ENCODE peak calls at places on chromosomes 13 and 19, in four cellular contexts. I is fibroblast of the aortic adventitia, U is OCI-LY7, B is astrocyte of the spinal cord. Q is an unnamed sample.

GRCh38 chr19:42252365-42253244 is 2.3 kb downstream of the ERF start:
- DNase-seq in U (no peak), B (peak; percentile 49), I (peak; percentile 54), Q (no peak)

GRCh38 chr13:56347014-56347413 is 793.7 kb upstream of the PRR20A start:
- DNase-seq in B (no peak), I (no peak), U (no peak), Q (no peak)

GRCh38 chr13:80399340-80400163 is 58.6 kb upstream of the SPRY2 start:
- DNase-seq in B (no peak), I (no peak), U (no peak), Q (peak; percentile 11)

GRCh38 chr19:20359933-20360720 is 193.1 kb downstream of the ZNF486 start:
- DNase-seq in U (peak; percentile 45), I (no peak), B (no peak), Q (no peak)

GRCh38 chr19:55131421-55131820 is 14.0 kb upstream of the PPP1R12C start:
- DNase-seq in B (no peak), I (no peak), U (no peak), Q (no peak)

GRCh38 chr19:29974701-29975100 is 32.7 kb downstream of the URI1 start:
- DNase-seq in I (no peak), B (no peak), U (no peak), Q (no peak)

GRCh38 chr19:1445185-1445931 is 4.6 kb upstream of the APC2 start:
- DNase-seq in U (peak; percentile 80), B (peak; percentile 45), I (peak; percentile 30), Q (peak; percentile 74)

GRCh38 chr19:29811125-29812079 is at the start of gene CCNE1:
- DNase-seq in U (peak; percentile 86), I (peak; percentile 70), B (peak; percentile 80), Q (peak; percentile 94)

GRCh38 chr13:98416408-98416807 is 160.5 kb downstream of the STK24 start:
- DNase-seq in I (no peak), B (no peak), U (no peak), Q (no peak)

GRCh38 chr19:13835791-13836723 is 40.8 kb downstream of the ZSWIM4 start:
- DNase-seq in B (peak; percentile 40), U (peak; percentile 55), I (no peak), Q (no peak)

GRCh38 chr13:20482275-20482761 is 43.3 kb downstream of the CRYL1 start:
- DNase-seq in B (no peak), I (peak; percentile 16), U (no peak), Q (no peak)

GRCh38 chr13:79775830-79776229 is 294.9 kb downstream of the NDFIP2 start:
- DNase-seq in B (peak; percentile 83), U (no peak), I (peak; percentile 90), Q (peak; percentile 57)

GRCh38 chr19:58279042-58279924 is 528 bp downstream of the ZNF8 start:
- DNase-seq in I (peak; percentile 74), U (peak; percentile 35), B (peak; percentile 48), Q (peak; percentile 58)

GRCh38 chr13:104779311-104779710 is 1713.1 kb upstream of the SLC10A2 start:
- DNase-seq in U (no peak), I (no peak), B (peak; percentile 73), Q (no peak)

GRCh38 chr19:39158646-39159260 is 33.2 kb downstream of the PAK4 start:
- DNase-seq in U (no peak), B (no peak), I (no peak), Q (no peak)

GRCh38 chr13:19586904-19587634 is 25.7 kb upstream of the TPTE2 start:
- DNase-seq in U (peak; percentile 79), B (peak; percentile 9), I (no peak), Q (peak; percentile 96)

GRCh38 chr19:18650468-18651001 is 13.7 kb downstream of the KLHL26 start:
- DNase-seq in B (peak; percentile 75), U (no peak), I (peak; percentile 89), Q (no peak)

GRCh38 chr13:113990321-113990837 is 16.5 kb upstream of the C13orf46 start:
- DNase-seq in B (no peak), U (no peak), I (no peak), Q (no peak)

GRCh38 chr19:47618771-47619170 is 9.8 kb downstream of the BICRA start:
- DNase-seq in I (peak; percentile 56), U (no peak), B (peak; percentile 56), Q (no peak)

GRCh38 chr13:41652735-41653361 is 195.5 kb downstream of the RGCC start:
- DNase-seq in B (peak; percentile 78), I (peak; percentile 79), U (peak; percentile 79), Q (peak; percentile 58)

GRCh38 chr13:26694609-26695359 is 65.8 kb downstream of the GPR12 start:
- DNase-seq in U (no peak), B (no peak), I (no peak), Q (no peak)

DNA sequence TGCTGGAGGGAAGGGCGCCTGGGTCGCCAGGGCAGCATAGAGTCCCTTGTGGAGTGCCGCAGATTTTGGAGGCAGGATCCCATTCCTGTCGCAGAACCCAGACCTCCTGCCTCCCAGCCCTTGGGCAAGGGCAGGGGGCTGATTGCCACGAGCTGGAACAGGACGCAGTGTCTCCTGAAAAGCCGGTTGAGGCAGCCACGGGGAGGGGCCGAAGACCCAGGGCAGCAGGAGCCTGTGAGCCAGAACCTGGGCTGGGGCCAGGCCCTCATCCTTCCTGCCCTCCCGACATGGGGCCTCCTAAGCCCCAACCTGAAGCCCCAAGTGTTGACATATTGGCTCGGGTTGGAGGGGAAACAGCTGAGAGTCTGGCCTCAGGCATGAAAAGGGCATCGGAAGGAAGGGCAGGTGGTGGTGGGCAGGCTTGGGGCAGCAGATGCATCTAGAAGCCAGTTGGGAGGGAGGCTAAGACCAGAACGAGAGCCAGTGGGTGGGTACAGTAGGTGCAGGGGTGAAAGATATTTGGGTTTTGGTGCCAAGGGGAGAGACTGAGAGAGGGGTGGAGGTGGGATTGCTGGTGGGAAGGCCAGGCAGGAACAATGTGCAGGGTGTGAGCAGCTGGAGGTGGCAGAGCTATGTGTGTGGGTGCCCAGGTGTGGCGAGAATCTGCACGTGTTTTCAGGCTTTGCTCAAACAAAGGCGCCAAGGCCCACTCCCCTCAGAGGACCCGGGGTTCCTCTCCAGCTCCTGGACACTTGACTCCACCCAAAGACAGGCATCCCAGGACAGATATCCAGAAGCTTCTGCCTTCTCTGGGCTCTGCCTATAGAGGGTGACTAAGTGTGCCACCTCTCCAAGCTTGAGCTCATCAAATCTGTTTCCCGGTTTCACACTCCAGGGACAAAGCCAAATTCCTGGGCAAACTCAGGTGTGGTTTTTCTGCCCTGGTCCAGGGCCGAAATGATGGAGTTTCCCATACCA is 1.4 kb upstream of the SBSN start:
- DNase-seq in U (no peak), B (no peak), I (no peak), Q (no peak)
- TF ChIP-seq CTCF in U (no peak), B (no peak), I (no peak), Q (no peak)

GRCh38 chr19:49362048-49362925 is at the start of gene TEAD2:
- DNase-seq in U (no peak), B (peak; percentile 56), I (peak; percentile 31), Q (no peak)

GRCh38 chr19:49362926-49363264 is 679 bp upstream of the TEAD2 start:
- DNase-seq in U (peak; percentile 42), I (no peak), B (no peak), Q (no peak)

GRCh38 chr19:49361438-49362047 is 673 bp downstream of the TEAD2 start:
- DNase-seq in B (peak; percentile 89), I (peak; percentile 81), U (peak; percentile 56), Q (no peak)

GRCh38 chr19:49357186-49357585 is 5.0 kb downstream of the TEAD2 start:
- DNase-seq in I (no peak), B (no peak), U (peak; percentile 71), Q (no peak)

GRCh38 chr19:49359851-49360845 is 2.1 kb downstream of the TEAD2 start:
- DNase-seq in U (peak; percentile 54), I (no peak), B (no peak), Q (no peak)
- H3K4me3 ChIP-seq in U (no peak overlapping the region), I (no peak overlapping the region), B (peak overlapping the region; percentile 96), Q (no peak overlapping the region)

DNA sequence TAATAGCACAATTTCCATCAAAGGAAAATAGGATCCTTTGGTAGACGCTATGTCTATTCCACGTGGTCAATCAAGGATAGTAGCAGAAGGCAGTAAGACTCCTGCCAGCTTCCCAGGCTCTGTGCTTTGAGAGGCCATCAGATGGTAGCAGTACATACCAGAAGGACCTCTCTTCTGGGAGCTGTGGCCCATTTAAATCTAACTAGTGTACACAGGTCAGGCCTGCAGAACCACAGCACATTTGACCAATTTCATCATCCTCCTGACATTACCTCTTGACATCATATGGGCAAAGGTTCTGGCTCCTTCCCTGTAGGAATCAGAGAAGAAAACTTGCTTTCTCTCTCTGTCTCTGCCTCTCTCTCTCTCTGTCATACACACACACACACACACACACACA is 229.6 kb upstream of the HTR2A start:
- DNase-seq in U (no peak), B (no peak), I (peak; percentile 40), Q (peak; percentile 35)
- TF ChIP-seq CTCF in U (no peak), B (peak; percentile 14), I (peak; percentile 12), Q (peak; percentile 14)

DNA sequence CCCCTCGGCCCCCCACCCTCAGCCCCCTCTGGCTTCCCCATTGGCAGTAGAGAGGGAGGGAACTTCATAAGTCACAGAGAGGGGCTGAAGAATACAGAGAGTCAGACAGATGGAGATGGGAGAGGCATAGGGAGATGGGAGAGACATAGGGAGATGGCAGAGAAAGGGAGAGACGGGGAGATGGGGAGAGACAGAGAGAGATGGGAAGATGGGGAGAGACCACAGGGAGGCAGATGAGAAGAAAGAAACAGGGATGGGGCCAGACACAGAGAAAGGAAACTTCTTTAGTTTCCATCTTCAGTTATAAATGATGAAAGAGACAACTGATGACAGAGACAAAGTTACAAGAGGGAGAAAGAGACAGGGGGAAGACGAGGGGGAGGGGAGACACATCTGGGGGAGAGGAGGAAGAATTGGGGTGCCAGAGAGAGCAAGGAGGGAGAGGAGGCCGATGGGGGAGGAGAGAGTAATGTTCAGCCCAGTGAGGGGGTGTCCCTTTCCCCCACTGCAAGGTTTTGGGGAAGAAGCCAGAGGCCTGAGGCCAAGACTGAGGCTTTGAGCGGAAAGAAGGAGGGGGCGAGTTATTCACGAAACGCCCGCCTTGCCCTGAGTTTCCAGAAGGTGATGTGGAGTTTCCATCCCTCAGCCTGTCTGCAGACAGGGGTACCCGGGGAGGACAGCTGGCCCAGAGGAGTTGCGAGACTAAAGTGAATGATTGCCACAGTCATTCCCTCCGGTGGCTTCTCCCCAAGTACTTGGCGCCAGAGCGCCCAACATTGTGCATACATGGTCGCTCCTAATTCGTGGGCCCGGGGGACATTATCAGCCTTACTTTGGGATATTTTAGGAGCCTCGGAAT is 692 bp upstream of the PPAN start:
- DNase-seq in B (no peak), I (no peak), U (peak; percentile 49), Q (peak; percentile 85)
- H3K4me3 ChIP-seq in B (peak overlapping the region; percentile 16), I (peak overlapping the region; percentile 46), U (peak overlapping the region; percentile 99), Q (peak overlapping the region; percentile 91)

GRCh38 chr13:35791191-35791902 is 314.9 kb upstream of the MAB21L1 start:
- DNase-seq in B (peak; percentile 29), I (peak; percentile 68), U (no peak), Q (no peak)
- TF ChIP-seq CTCF in B (no peak), I (no peak), U (no peak), Q (no peak)

Q was measured in GM12865.